ENCODE peak calls at places on chromosomes 13 and 19, in eight cellular contexts. O, X, S, F, Q, J, Z and I are unnamed samples.

GRCh38 chr19:57527136-57527881 is at the start of gene ZNF549:
- DNase-seq in O (peak; percentile 91), X (peak; percentile 91), S (peak; percentile 82), F (peak; percentile 85), Q (peak; percentile 92), J (peak; percentile 97), Z (peak; percentile 89), I (peak; percentile 71)

GRCh38 chr13:57264965-57265364 is 98.0 kb downstream of the PRR20E start:
- DNase-seq in O (no peak), X (no peak), S (no peak), F (no peak), Q (no peak), J (no peak), Z (no peak), I (no peak)

GRCh38 chr19:45785781-45786532 is 3.7 kb upstream of the DMPK start:
- DNase-seq in O (no peak), X (no peak), S (no peak), F (no peak), Q (no peak), J (no peak), Z (no peak), I (no peak)

GRCh38 chr19:41426952-41427646 is at the start of gene B3GNT8:
- DNase-seq in O (peak; percentile 96), X (peak; percentile 86), S (peak; percentile 29), F (peak; percentile 86), Q (peak; percentile 87), J (peak; percentile 95), Z (peak; percentile 93), I (peak; percentile 54)

GRCh38 chr13:105572401-105572800 is 963.1 kb downstream of the EFNB2 start:
- DNase-seq in O (no peak), X (no peak), S (no peak), F (no peak), Q (no peak), J (no peak), Z (no peak), I (no peak)

GRCh38 chr13:41914552-41914951 is 46.4 kb downstream of the VWA8 start:
- DNase-seq in O (no peak), X (no peak), S (no peak), F (no peak), Q (no peak), J (no peak), Z (no peak), I (no peak)

GRCh38 chr13:22143671-22144070 is 472.8 kb downstream of the FGF9 start:
- DNase-seq in O (no peak), X (no peak), S (no peak), F (no peak), Q (no peak), J (no peak), Z (no peak), I (no peak)

GRCh38 chr19:46355234-46355990 is 8.5 kb downstream of the PPP5C start:
- DNase-seq in O (no peak), X (no peak), S (no peak), F (no peak), Q (no peak), J (no peak), Z (no peak), I (no peak)

GRCh38 chr13:107743983-107744382 is 471.4 kb downstream of the LIG4 start:
- DNase-seq in O (no peak), X (no peak), S (no peak), F (no peak), Q (no peak), J (no peak), Z (no peak), I (no peak)

GRCh38 chr19:38845374-38846024 is 4.3 kb downstream of the HNRNPL start:
- DNase-seq in O (no peak), X (no peak), S (no peak), F (no peak), Q (no peak), J (no peak), Z (no peak), I (no peak)

GRCh38 chr19:3506384-3507340 is 551 bp downstream of the FZR1 start:
- DNase-seq in O (peak; percentile 78), X (peak; percentile 64), S (peak; percentile 36), F (no peak), Q (peak; percentile 50), J (no peak), Z (peak; percentile 57), I (no peak)

GRCh38 chr13:94657167-94657566 is 55.2 kb downstream of the SOX21 start:
- DNase-seq in O (no peak), X (no peak), S (no peak), F (no peak), Q (no peak), J (no peak), Z (no peak), I (no peak)

GRCh38 chr13:113470073-113470472 is 16.8 kb upstream of the ADPRHL1 start:
- DNase-seq in O (no peak), X (no peak), S (no peak), F (no peak), Q (no peak), J (peak; percentile 78), Z (no peak), I (no peak)

GRCh38 chr19:35090160-35090794 is 25.3 kb upstream of the FXYD3 start:
- DNase-seq in O (peak; percentile 72), X (peak; percentile 65), S (no peak), F (no peak), Q (peak; percentile 91), J (no peak), Z (no peak), I (peak; percentile 54)

GRCh38 chr13:26957163-26957562 is 196.6 kb upstream of the GPR12 start:
- DNase-seq in O (no peak), X (no peak), S (no peak), F (no peak), Q (no peak), J (no peak), Z (no peak), I (no peak)

GRCh38 chr13:79225487-79226232 is 180.4 kb downstream of the RBM26 start:
- DNase-seq in O (no peak), X (no peak), S (no peak), F (no peak), Q (no peak), J (no peak), Z (no peak), I (no peak)

GRCh38 chr13:23610187-23610576 is 40.0 kb downstream of the TNFRSF19 start:
- DNase-seq in O (no peak), X (no peak), S (no peak), F (no peak), Q (no peak), J (no peak), Z (no peak), I (no peak)

GRCh38 chr19:6076675-6077463 is 33.4 kb downstream of the RFX2 start:
- DNase-seq in O (no peak), X (peak; percentile 33), S (no peak), F (no peak), Q (no peak), J (no peak), Z (no peak), I (no peak)

GRCh38 chr13:99985243-99985874 is 3.8 kb downstream of the ZIC2 start:
- DNase-seq in O (no peak), X (no peak), S (no peak), F (no peak), Q (peak; percentile 65), J (peak; percentile 42), Z (no peak), I (no peak)

GRCh38 chr19:7995756-7996155 is 9.7 kb downstream of the ELAVL1 start:
- DNase-seq in O (no peak), X (no peak), S (no peak), F (no peak), Q (no peak), J (no peak), Z (no peak), I (no peak)

GRCh38 chr19:43572172-43572588 is 3.1 kb downstream of the XRCC1 start:
- DNase-seq in O (no peak), X (no peak), S (no peak), F (no peak), Q (no peak), J (no peak), Z (no peak), I (no peak)

DNA sequence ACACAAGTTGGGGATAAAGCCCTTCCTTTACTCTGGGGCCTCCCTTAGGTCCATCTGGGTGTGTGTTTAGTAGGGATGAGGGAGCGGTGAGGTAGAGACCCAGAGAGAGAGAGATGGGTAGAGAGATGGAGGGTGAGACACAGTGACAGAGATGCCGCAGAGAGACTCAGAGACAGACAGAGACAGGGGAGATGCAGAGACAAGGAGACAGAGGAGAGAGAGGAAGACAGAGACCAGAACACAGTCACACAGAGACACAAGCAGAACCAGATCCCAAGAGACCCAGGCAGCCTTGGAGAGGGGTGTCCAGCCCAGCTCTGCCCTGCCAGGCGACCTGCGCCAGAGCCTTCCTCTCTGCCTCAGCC is 2.4 kb downstream of the KLK1 start:
- DNase-seq in O (no peak), X (no peak), S (no peak), F (no peak), Q (no peak), J (no peak), Z (no peak), I (no peak)
- H3K27me3 ChIP-seq in O (peaks cover 45% of the 10 kb centered on the region), X (no peaks in the 10 kb centered on the region), S (peaks cover 36% of the 10 kb centered on the region), F (no peaks in the 10 kb centered on the region), Q (peaks cover 3% of the 10 kb centered on the region), J (peaks cover 80% of the 10 kb centered on the region), Z (peaks cover 16% of the 10 kb centered on the region), I (no peaks in the 10 kb centered on the region)

GRCh38 chr13:98503175-98504028 is 73.5 kb downstream of the STK24 start:
- DNase-seq in O (peak; percentile 33), X (no peak), S (no peak), F (no peak), Q (no peak), J (no peak), Z (no peak), I (no peak)

GRCh38 chr13:98504371-98504963 is 72.4 kb downstream of the STK24 start:
- DNase-seq in O (peak; percentile 49), X (no peak), S (no peak), F (no peak), Q (no peak), J (no peak), Z (no peak), I (no peak)

GRCh38 chr13:98504029-98504351 is 72.9 kb downstream of the STK24 start:
- DNase-seq in O (no peak), X (no peak), S (no peak), F (no peak), Q (no peak), J (no peak), Z (no peak), I (no peak)

GRCh38 chr13:98496966-98497365 is 79.9 kb downstream of the STK24 start:
- DNase-seq in O (no peak), X (no peak), S (no peak), F (no peak), Q (no peak), J (no peak), Z (no peak), I (no peak)

GRCh38 chr13:98500963-98501421 is 75.9 kb downstream of the STK24 start:
- DNase-seq in O (no peak), X (no peak), S (no peak), F (no peak), Q (no peak), J (no peak), Z (no peak), I (no peak)
- H3K4me1 ChIP-seq in O (peaks cover 50% of the 10 kb centered on the region), X (peaks cover 33% of the 10 kb centered on the region), S (peaks cover 18% of the 10 kb centered on the region), F (peaks cover 31% of the 10 kb centered on the region), Q (peaks cover 9% of the 10 kb centered on the region), J (peaks cover 79% of the 10 kb centered on the region), Z (peaks cover 9% of the 10 kb centered on the region), I (peaks cover 2% of the 10 kb centered on the region)

GRCh38 chr19:54727562-54727961 is 3.3 kb downstream of the KIR3DL3 start:
- DNase-seq in O (no peak), X (no peak), S (no peak), F (no peak), Q (no peak), J (no peak), Z (no peak), I (no peak)
- H3K27me3 ChIP-seq in O (no peaks in the 10 kb centered on the region), X (no peaks in the 10 kb centered on the region), S (no peaks in the 10 kb centered on the region), F (no peaks in the 10 kb centered on the region), Q (no peaks in the 10 kb centered on the region), J (no peaks in the 10 kb centered on the region), Z (no peaks in the 10 kb centered on the region), I (no peaks in the 10 kb centered on the region)

GRCh38 chr19:5074418-5074817 is 105.5 kb downstream of the KDM4B start:
- DNase-seq in O (no peak), X (no peak), S (no peak), F (no peak), Q (peak; percentile 72), J (no peak), Z (no peak), I (no peak)
- H3K4me1 ChIP-seq in O (peaks cover 6% of the 10 kb centered on the region), X (no peaks in the 10 kb centered on the region), S (peaks cover 7% of the 10 kb centered on the region), F (no peaks in the 10 kb centered on the region), Q (peaks cover 27% of the 10 kb centered on the region), J (no peaks in the 10 kb centered on the region), Z (no peaks in the 10 kb centered on the region), I (peaks cover 6% of the 10 kb centered on the region)